ENCODE peak calls at places on chromosomes 13 and 19, in six cellular contexts. N, R, Z, I, J and X are unnamed samples.

GRCh38 chr13:27076411-27076810 is 95.2 kb downstream of the USP12 start:
- DNase-seq in J (no peak), N (no peak), R (peak), Z (no peak), I (no peak), X (no peak)

GRCh38 chr19:30895946-30896345 is 453.3 kb downstream of the TSHZ3 start:
- DNase-seq in R (no peak), I (no peak), J (no peak), Z (no peak), N (no peak), X (no peak)

GRCh38 chr19:39969681-39970423 is 1.1 kb upstream of the PSMC4 start:
- DNase-seq in J (no peak), I (no peak), N (no peak), R (no peak), Z (peak), X (peak)

GRCh38 chr13:74117207-74117705 is 16.9 kb downstream of the KLF12 start:
- DNase-seq in I (no peak), R (no peak), N (no peak), Z (no peak), J (no peak), X (no peak)

GRCh38 chr13:79245937-79246574 is 160.0 kb downstream of the RBM26 start:
- DNase-seq in N (no peak), I (peak), Z (no peak), R (no peak), J (no peak), X (no peak)

GRCh38 chr13:83499286-83499685 is 383.0 kb downstream of the SLITRK1 start:
- DNase-seq in R (peak), J (no peak), I (no peak), N (no peak), Z (no peak), X (no peak)

GRCh38 chr13:50375792-50376191 is 360.5 kb downstream of the KCNRG start:
- DNase-seq in R (no peak), N (no peak), Z (no peak), J (peak), I (no peak), X (no peak)

GRCh38 chr13:42750858-42751257 is 30.5 kb upstream of the FAM216B start:
- DNase-seq in N (no peak), R (no peak), J (no peak), I (no peak), Z (no peak), X (no peak)

GRCh38 chr19:3161453-3161852 is 17.1 kb upstream of the S1PR4 start:
- DNase-seq in Z (no peak), N (no peak), I (no peak), R (no peak), J (no peak), X (no peak)

GRCh38 chr13:33441015-33441414 is 155.5 kb upstream of the STARD13 start:
- DNase-seq in R (peak), J (no peak), Z (no peak), I (peak), N (peak), X (no peak)

GRCh38 chr19:49011194-49011593 is 5.7 kb downstream of the LHB start:
- DNase-seq in Z (no peak), I (no peak), R (no peak), N (no peak), J (no peak), X (no peak)

GRCh38 chr13:99053636-99054233 is 75.9 kb upstream of the DOCK9 start:
- DNase-seq in I (no peak), Z (no peak), J (no peak), N (no peak), R (no peak), X (no peak)